ENCODE peak calls at places on chromosomes 12 and 14, in ten cellular contexts. One of them, this sample, is unnamed.

GRCh38 chr12:102722147-102722546 is 194.9 kb downstream of the PAH start:
- DNase-seq in LoVo: no peak
- DNase-seq in NCI-H1694 treated with DMSO at 0.1 percent for 48 hours: no peak
- DNase-seq in psoas muscle: no peak
- DNase-seq in mucosa of descending colon: no peak
- DNase-seq in stimulated activated CD4-positive, alpha-beta T cell treated with anti-CD3 and anti-CD28 coated beads, Interleukin-1b, Interleukin-23, amount 100 ng/mL, for 24 hours: no peak
- DNase-seq in activated naive CD8-positive, alpha-beta T cell treated with anti-CD3 and anti-CD28 coated beads, Interleukin-2, amount 50 U/mL, for 16 hours: no peak
- DNase-seq in NCI-H460: no peak
- DNase-seq in SW480: no peak
- DNase-seq in fibroblast of the conjunctiva: no peak
- DNase-seq in this sample: no peak

GRCh38 chr14:98293527-98293926 is 978.5 kb downstream of the BCL11B start:
- DNase-seq in psoas muscle: no peak
- DNase-seq in SW480: no peak
- DNase-seq in LoVo: no peak
- DNase-seq in fibroblast of the conjunctiva: no peak
- DNase-seq in NCI-H460: no peak
- DNase-seq in stimulated activated CD4-positive, alpha-beta T cell treated with anti-CD3 and anti-CD28 coated beads, Interleukin-1b, Interleukin-23, amount 100 ng/mL, for 24 hours: no peak
- DNase-seq in mucosa of descending colon: no peak
- DNase-seq in NCI-H1694 treated with DMSO at 0.1 percent for 48 hours: no peak
- DNase-seq in activated naive CD8-positive, alpha-beta T cell treated with anti-CD3 and anti-CD28 coated beads, Interleukin-2, amount 50 U/mL, for 16 hours: no peak
- DNase-seq in this sample: peak

GRCh38 chr12:132886529-132887477 is 602 bp downstream of the CHFR start:
- DNase-seq in activated naive CD8-positive, alpha-beta T cell treated with anti-CD3 and anti-CD28 coated beads, Interleukin-2, amount 50 U/mL, for 16 hours: no peak
- DNase-seq in mucosa of descending colon: peak
- DNase-seq in stimulated activated CD4-positive, alpha-beta T cell treated with anti-CD3 and anti-CD28 coated beads, Interleukin-1b, Interleukin-23, amount 100 ng/mL, for 24 hours: no peak
- DNase-seq in LoVo: no peak
- DNase-seq in psoas muscle: no peak
- DNase-seq in NCI-H1694 treated with DMSO at 0.1 percent for 48 hours: no peak
- DNase-seq in SW480: no peak
- DNase-seq in fibroblast of the conjunctiva: no peak
- DNase-seq in NCI-H460: no peak
- DNase-seq in this sample: peak

GRCh38 chr14:100406505-100407131 is 83.5 kb downstream of the SLC25A47 start:
- DNase-seq in NCI-H1694 treated with DMSO at 0.1 percent for 48 hours: no peak
- DNase-seq in activated naive CD8-positive, alpha-beta T cell treated with anti-CD3 and anti-CD28 coated beads, Interleukin-2, amount 50 U/mL, for 16 hours: no peak
- DNase-seq in LoVo: no peak
- DNase-seq in SW480: no peak
- DNase-seq in mucosa of descending colon: peak
- DNase-seq in stimulated activated CD4-positive, alpha-beta T cell treated with anti-CD3 and anti-CD28 coated beads, Interleukin-1b, Interleukin-23, amount 100 ng/mL, for 24 hours: no peak
- DNase-seq in NCI-H460: peak
- DNase-seq in fibroblast of the conjunctiva: no peak
- DNase-seq in psoas muscle: peak
- DNase-seq in this sample: peak

GRCh38 chr12:131493068-131493826 is 217.6 kb upstream of the SFSWAP start:
- DNase-seq in mucosa of descending colon: no peak
- DNase-seq in NCI-H460: no peak
- DNase-seq in activated naive CD8-positive, alpha-beta T cell treated with anti-CD3 and anti-CD28 coated beads, Interleukin-2, amount 50 U/mL, for 16 hours: no peak
- DNase-seq in LoVo: no peak
- DNase-seq in psoas muscle: no peak
- DNase-seq in SW480: no peak
- DNase-seq in fibroblast of the conjunctiva: no peak
- DNase-seq in NCI-H1694 treated with DMSO at 0.1 percent for 48 hours: no peak
- DNase-seq in stimulated activated CD4-positive, alpha-beta T cell treated with anti-CD3 and anti-CD28 coated beads, Interleukin-1b, Interleukin-23, amount 100 ng/mL, for 24 hours: no peak
- DNase-seq in this sample: no peak

GRCh38 chr12:92438641-92439396 is 264.0 kb upstream of the PLEKHG7 start:
- DNase-seq in stimulated activated CD4-positive, alpha-beta T cell treated with anti-CD3 and anti-CD28 coated beads, Interleukin-1b, Interleukin-23, amount 100 ng/mL, for 24 hours: no peak
- DNase-seq in SW480: no peak
- DNase-seq in activated naive CD8-positive, alpha-beta T cell treated with anti-CD3 and anti-CD28 coated beads, Interleukin-2, amount 50 U/mL, for 16 hours: no peak
- DNase-seq in fibroblast of the conjunctiva: peak
- DNase-seq in mucosa of descending colon: no peak
- DNase-seq in NCI-H1694 treated with DMSO at 0.1 percent for 48 hours: no peak
- DNase-seq in psoas muscle: no peak
- DNase-seq in NCI-H460: no peak
- DNase-seq in LoVo: no peak
- DNase-seq in this sample: no peak

GRCh38 chr12:2248087-2248900 is 195.5 kb downstream of the CACNA1C start:
- DNase-seq in stimulated activated CD4-positive, alpha-beta T cell treated with anti-CD3 and anti-CD28 coated beads, Interleukin-1b, Interleukin-23, amount 100 ng/mL, for 24 hours: no peak
- DNase-seq in activated naive CD8-positive, alpha-beta T cell treated with anti-CD3 and anti-CD28 coated beads, Interleukin-2, amount 50 U/mL, for 16 hours: no peak
- DNase-seq in NCI-H1694 treated with DMSO at 0.1 percent for 48 hours: no peak
- DNase-seq in fibroblast of the conjunctiva: no peak
- DNase-seq in mucosa of descending colon: no peak
- DNase-seq in psoas muscle: no peak
- DNase-seq in SW480: no peak
- DNase-seq in LoVo: no peak
- DNase-seq in NCI-H460: no peak
- DNase-seq in this sample: no peak

GRCh38 chr14:99579903-99580570 is 24.0 kb downstream of the CCDC85C start:
- DNase-seq in mucosa of descending colon: peak
- DNase-seq in activated naive CD8-positive, alpha-beta T cell treated with anti-CD3 and anti-CD28 coated beads, Interleukin-2, amount 50 U/mL, for 16 hours: no peak
- DNase-seq in stimulated activated CD4-positive, alpha-beta T cell treated with anti-CD3 and anti-CD28 coated beads, Interleukin-1b, Interleukin-23, amount 100 ng/mL, for 24 hours: no peak
- DNase-seq in NCI-H1694 treated with DMSO at 0.1 percent for 48 hours: no peak
- DNase-seq in psoas muscle: no peak
- DNase-seq in NCI-H460: no peak
- DNase-seq in LoVo: peak
- DNase-seq in fibroblast of the conjunctiva: no peak
- DNase-seq in SW480: peak
- DNase-seq in this sample: peak

GRCh38 chr14:104735830-104736642 is 12.0 kb downstream of the ADSS1 start:
- DNase-seq in mucosa of descending colon: peak
- DNase-seq in SW480: no peak
- DNase-seq in stimulated activated CD4-positive, alpha-beta T cell treated with anti-CD3 and anti-CD28 coated beads, Interleukin-1b, Interleukin-23, amount 100 ng/mL, for 24 hours: no peak
- DNase-seq in NCI-H460: peak
- DNase-seq in LoVo: no peak
- DNase-seq in NCI-H1694 treated with DMSO at 0.1 percent for 48 hours: no peak
- DNase-seq in psoas muscle: peak
- DNase-seq in fibroblast of the conjunctiva: peak
- DNase-seq in activated naive CD8-positive, alpha-beta T cell treated with anti-CD3 and anti-CD28 coated beads, Interleukin-2, amount 50 U/mL, for 16 hours: no peak
- DNase-seq in this sample: peak

GRCh38 chr14:59819446-59820088 is 51.0 kb downstream of the RTN1 start:
- DNase-seq in psoas muscle: peak
- DNase-seq in fibroblast of the conjunctiva: no peak
- DNase-seq in activated naive CD8-positive, alpha-beta T cell treated with anti-CD3 and anti-CD28 coated beads, Interleukin-2, amount 50 U/mL, for 16 hours: no peak
- DNase-seq in SW480: no peak
- DNase-seq in NCI-H460: no peak
- DNase-seq in NCI-H1694 treated with DMSO at 0.1 percent for 48 hours: no peak
- DNase-seq in LoVo: no peak
- DNase-seq in stimulated activated CD4-positive, alpha-beta T cell treated with anti-CD3 and anti-CD28 coated beads, Interleukin-1b, Interleukin-23, amount 100 ng/mL, for 24 hours: no peak
- DNase-seq in mucosa of descending colon: no peak
- DNase-seq in this sample: no peak

GRCh38 chr14:68440776-68441175 is 352.1 kb downstream of the ZFP36L1 start:
- DNase-seq in mucosa of descending colon: no peak
- DNase-seq in SW480: no peak
- DNase-seq in NCI-H460: no peak
- DNase-seq in fibroblast of the conjunctiva: no peak
- DNase-seq in activated naive CD8-positive, alpha-beta T cell treated with anti-CD3 and anti-CD28 coated beads, Interleukin-2, amount 50 U/mL, for 16 hours: no peak
- DNase-seq in NCI-H1694 treated with DMSO at 0.1 percent for 48 hours: no peak
- DNase-seq in stimulated activated CD4-positive, alpha-beta T cell treated with anti-CD3 and anti-CD28 coated beads, Interleukin-1b, Interleukin-23, amount 100 ng/mL, for 24 hours: no peak
- DNase-seq in psoas muscle: no peak
- DNase-seq in LoVo: peak
- DNase-seq in this sample: no peak

This sample was measured in epithelial cell of esophagus.